ENCODE peak calls at places on chromosome 13, in seven cellular contexts. V is cardiac muscle cell, X is IMR-90, L is Peyer's patch, Z is left lung, K is testis, I is OCI-LY7. F is an unnamed sample.

GRCh38 chr13:38535271-38535670 is 151.6 kb upstream of the FREM2 start:
- DNase-seq in V (no peak), X (no peak), L (no peak), Z (no peak), K (no peak), I (no peak), F (no peak)

GRCh38 chr13:83065136-83065535 is 817.1 kb downstream of the SLITRK1 start:
- DNase-seq in V (no peak), X (peak), L (no peak), Z (no peak), K (peak), I (no peak), F (peak)

GRCh38 chr13:42099962-42100675 is 51.7 kb downstream of the DGKH start:
- DNase-seq in V (no peak), X (no peak), L (no peak), Z (no peak), K (no peak), I (no peak), F (no peak)

GRCh38 chr13:21343659-21344058 is 115.4 kb downstream of the ZDHHC20 start:
- DNase-seq in V (no peak), X (no peak), L (no peak), Z (no peak), K (no peak), I (no peak), F (no peak)

GRCh38 chr13:94233401-94233800 is 246.1 kb downstream of the DCT start:
- DNase-seq in V (no peak), X (peak), L (no peak), Z (no peak), K (no peak), I (no peak), F (peak)

GRCh38 chr13:79434578-79434977 is 28.5 kb upstream of the RBM26 start:
- DNase-seq in V (no peak), X (peak), L (no peak), Z (no peak), K (no peak), I (no peak), F (no peak)

GRCh38 chr13:70723732-70724131 is 615.5 kb upstream of the KLHL1 start:
- DNase-seq in V (peak), X (no peak), L (no peak), Z (no peak), K (no peak), I (no peak), F (no peak)

GRCh38 chr13:99133230-99133629 is 67.4 kb upstream of the UBAC2 start:
- DNase-seq in V (peak), X (no peak), L (no peak), Z (no peak), K (no peak), I (no peak), F (no peak)

GRCh38 chr13:93687261-93687660 is 460.7 kb downstream of the GPC6 start:
- DNase-seq in V (no peak), X (peak), L (no peak), Z (no peak), K (no peak), I (no peak), F (no peak)

GRCh38 chr13:46057251-46058015 is 4.9 kb upstream of the ZC3H13 start:
- DNase-seq in V (no peak), X (peak), L (no peak), Z (no peak), K (no peak), I (no peak), F (no peak)

GRCh38 chr13:26502826-26503225 is 54.7 kb upstream of the WASF3 start:
- DNase-seq in V (no peak), X (peak), L (no peak), Z (no peak), K (peak), I (no peak), F (no peak)

GRCh38 chr13:99996177-99996705 is 14.7 kb downstream of the ZIC2 start:
- DNase-seq in V (no peak), X (no peak), L (no peak), Z (no peak), K (no peak), I (no peak), F (no peak)

GRCh38 chr13:84940167-84940566 is 859.1 kb downstream of the SLITRK6 start:
- DNase-seq in V (no peak), X (no peak), L (no peak), Z (peak), K (no peak), I (no peak), F (no peak)

GRCh38 chr13:23928985-23929384 is 31.7 kb upstream of the C1QTNF9B start:
- DNase-seq in V (no peak), X (peak), L (no peak), Z (no peak), K (no peak), I (no peak), F (peak)

GRCh38 chr13:30141773-30142501 is 165.4 kb downstream of the KATNAL1 start:
- DNase-seq in V (no peak), X (no peak), L (no peak), Z (no peak), K (no peak), I (no peak), F (no peak)
- H3K27ac ChIP-seq in V (no peak), X (peak), L (no peak), Z (no peak), K (no peak), I (no peak), F (peak)

GRCh38 chr13:110415669-110416068 is 108.6 kb downstream of the COL4A2 start:
- DNase-seq in V (no peak), X (peak), L (no peak), Z (no peak), K (no peak), I (no peak), F (peak)
- TF ChIP-seq CTCF in V (no peak), X (no peak), L (no peak), Z (no peak), K (no peak), I (no peak), F (no peak)

DNA sequence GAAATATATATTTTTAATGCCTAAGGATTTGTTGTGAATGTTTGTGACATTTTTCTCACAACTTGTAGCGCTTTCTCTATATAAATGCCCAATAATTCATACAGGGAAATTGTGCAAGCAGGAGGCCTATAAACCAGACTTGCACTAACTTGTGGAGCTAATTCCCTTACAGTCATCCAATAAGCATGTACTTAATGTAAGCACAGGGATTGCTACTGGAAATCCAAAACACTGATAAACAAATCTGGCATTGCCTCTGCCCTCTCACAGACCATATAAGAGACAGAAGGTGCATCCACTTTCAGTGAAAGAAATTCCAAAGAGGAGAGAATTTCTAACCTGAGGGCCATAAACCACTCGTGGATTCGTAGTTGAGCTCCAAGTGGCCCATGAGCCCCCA is 518.8 kb downstream of the MYO16 start:
- DNase-seq in V (no peak), X (peak), L (no peak), Z (no peak), K (no peak), I (no peak), F (peak)
- H3K27ac ChIP-seq in V (no peak), X (no peak), L (no peak), Z (no peak), K (no peak), I (no peak), F (peak)

GRCh38 chr13:39602614-39603366 is at the start of gene LHFPL6:
- DNase-seq in V (peak), X (peak), L (peak), Z (peak), K (peak), I (peak), F (peak)
- TF ChIP-seq CTCF in V (peak), X (peak), L (no peak), Z (no peak), K (no peak), I (no peak), F (peak)

GRCh38 chr13:65593298-65593874 is 1636.8 kb downstream of the PCDH9 start:
- DNase-seq in V (no peak), X (no peak), L (no peak), Z (no peak), K (no peak), I (no peak), F (no peak)

GRCh38 chr13:65597839-65598818 is 1632.0 kb downstream of the PCDH9 start:
- DNase-seq in V (no peak), X (peak), L (no peak), Z (no peak), K (no peak), I (no peak), F (no peak)

GRCh38 chr13:65595881-65596280 is 1634.3 kb downstream of the PCDH9 start:
- DNase-seq in V (no peak), X (peak), L (no peak), Z (no peak), K (no peak), I (no peak), F (no peak)

GRCh38 chr13:65594255-65594654 is 1635.9 kb downstream of the PCDH9 start:
- DNase-seq in V (no peak), X (peak), L (no peak), Z (no peak), K (no peak), I (no peak), F (no peak)

GRCh38 chr13:65592757-65593156 is 1637.4 kb downstream of the PCDH9 start:
- DNase-seq in V (peak), X (peak), L (no peak), Z (no peak), K (no peak), I (no peak), F (no peak)
- H3K27ac ChIP-seq in V (peak), X (no peak), L (no peak), Z (no peak), K (no peak), I (no peak), F (no peak)

DNA sequence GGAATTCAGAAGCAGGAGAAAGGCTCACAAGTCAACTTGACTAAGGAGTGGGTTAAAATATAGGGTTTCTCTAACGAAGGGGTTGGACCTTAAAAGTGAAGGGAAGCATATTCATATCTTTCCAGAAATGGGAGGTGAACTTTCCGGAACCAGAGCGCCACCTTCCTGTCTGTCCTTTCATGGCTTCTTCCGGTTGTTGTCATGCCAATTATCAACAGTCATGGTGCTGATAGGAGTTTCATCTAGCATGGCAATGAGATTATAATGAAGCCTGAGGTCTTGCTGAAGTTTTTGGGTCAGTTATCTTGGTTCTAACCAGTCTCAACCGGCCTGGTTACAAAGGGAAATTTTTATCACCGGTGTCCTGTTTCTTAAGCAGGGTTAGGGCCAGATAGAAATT is 162.9 kb upstream of the NBEA start:
- DNase-seq in V (no peak), X (no peak), L (no peak), Z (no peak), K (no peak), I (no peak), F (no peak)
- TF ChIP-seq CTCF in V (peak), X (no peak), L (no peak), Z (no peak), K (no peak), I (peak), F (no peak)

DNA sequence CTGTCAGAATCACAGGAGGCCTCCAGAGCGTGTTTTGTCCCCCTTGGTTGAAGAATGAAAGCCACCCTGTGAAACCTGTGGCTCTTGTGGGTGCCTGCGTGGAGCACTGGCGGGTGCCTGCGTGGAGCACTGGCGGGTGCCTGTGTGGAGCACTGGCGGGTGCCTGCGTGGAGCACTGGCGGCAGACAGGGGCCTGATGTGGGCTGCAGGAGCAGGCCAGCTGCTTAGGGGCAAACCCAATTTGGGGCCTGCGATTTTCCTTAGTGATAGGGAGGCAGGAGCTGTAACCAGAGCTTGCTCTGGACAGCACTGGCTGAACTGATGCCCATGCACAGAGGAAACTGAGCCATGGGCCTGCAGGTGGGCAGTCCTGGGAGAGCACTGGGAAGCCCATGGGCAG is 24.3 kb downstream of the ARHGEF7 start:
- DNase-seq in V (no peak), X (no peak), L (no peak), Z (peak), K (no peak), I (no peak), F (no peak)
- H3K27ac ChIP-seq in V (no peak), X (no peak), L (no peak), Z (no peak), K (no peak), I (no peak), F (no peak)

DNA sequence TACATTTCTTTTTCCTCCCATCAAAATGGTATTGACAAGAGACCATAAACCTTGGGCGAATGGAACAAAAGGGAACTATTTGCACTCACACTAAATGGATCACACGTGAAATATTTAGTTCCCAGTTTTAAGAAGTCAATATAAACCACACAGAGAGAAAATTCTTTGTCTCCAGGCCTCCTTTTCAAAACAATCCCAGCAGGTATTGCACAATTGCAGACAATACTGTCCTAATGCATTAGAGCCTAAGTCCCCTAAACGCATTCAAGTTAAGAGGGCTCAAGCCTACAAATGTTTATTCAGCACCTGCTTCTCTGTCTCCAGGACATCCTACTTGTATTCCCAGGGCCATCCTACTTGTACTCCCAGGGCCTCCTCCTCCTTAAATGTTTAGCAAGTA is 1.3 kb upstream of the B3GLCT start:
- DNase-seq in V (no peak), X (no peak), L (no peak), Z (no peak), K (no peak), I (no peak), F (no peak)
- TF ChIP-seq CTCF in V (no peak), X (no peak), L (no peak), Z (no peak), K (no peak), I (no peak), F (no peak)

DNA sequence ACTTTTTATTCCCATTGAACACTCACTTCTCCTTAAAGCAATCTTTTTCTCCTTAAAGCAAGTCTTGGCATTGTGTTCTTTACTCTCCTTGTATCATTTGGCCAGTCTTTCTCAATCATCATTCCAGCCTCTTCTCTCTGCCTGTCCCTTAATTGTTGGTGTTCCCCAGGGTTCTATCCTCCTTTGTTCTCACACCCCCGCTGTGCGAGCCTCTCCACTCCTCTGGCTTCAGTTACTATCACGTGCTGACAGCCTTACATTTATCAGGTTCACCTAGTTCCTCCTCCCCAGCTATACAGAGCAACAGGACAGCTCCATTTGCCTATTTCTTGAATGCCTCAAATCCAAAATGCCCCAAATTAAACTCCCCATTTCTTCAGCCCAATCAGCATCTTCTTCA is 24.6 kb downstream of the CYSLTR2 start:
- DNase-seq in V (no peak), X (no peak), L (no peak), Z (no peak), K (no peak), I (no peak), F (no peak)
- H3K27ac ChIP-seq in V (no peak), X (no peak), L (no peak), Z (no peak), K (no peak), I (no peak), F (no peak)

F was measured in RWPE1.